ENCODE peak calls at places on chromosome 16, in ten cellular contexts. One of them, this sample, is unnamed.

GRCh38 chr16:9761870-9762269 is 420.4 kb downstream of the GRIN2A start:
- DNase-seq in tibial nerve: no peak
- DNase-seq in HCT116: no peak
- DNase-seq in breast epithelium: no peak
- DNase-seq in Peyer's patch: no peak
- DNase-seq in stomach: no peak
- DNase-seq in ovary: no peak
- DNase-seq in esophagus squamous epithelium: no peak
- DNase-seq in heart left ventricle: no peak
- DNase-seq in lower leg skin: no peak
- DNase-seq in this sample: no peak

GRCh38 chr16:63312343-63312742 is 1276.1 kb upstream of the CDH8 start:
- DNase-seq in tibial nerve: no peak
- DNase-seq in HCT116: no peak
- DNase-seq in breast epithelium: no peak
- DNase-seq in Peyer's patch: no peak
- DNase-seq in stomach: no peak
- DNase-seq in ovary: no peak
- DNase-seq in esophagus squamous epithelium: no peak
- DNase-seq in heart left ventricle: no peak
- DNase-seq in lower leg skin: no peak
- DNase-seq in this sample: no peak

GRCh38 chr16:56119138-56119537 is 72.2 kb upstream of the GNAO1 start:
- DNase-seq in tibial nerve: no peak
- DNase-seq in HCT116: no peak
- DNase-seq in breast epithelium: no peak
- DNase-seq in Peyer's patch: no peak
- DNase-seq in stomach: no peak
- DNase-seq in ovary: no peak
- DNase-seq in esophagus squamous epithelium: no peak
- DNase-seq in heart left ventricle: no peak
- DNase-seq in lower leg skin: no peak
- DNase-seq in this sample: no peak

GRCh38 chr16:73385701-73386100 is 337.8 kb upstream of the ZFHX3 start:
- DNase-seq in tibial nerve: no peak
- DNase-seq in HCT116: no peak
- DNase-seq in breast epithelium: no peak
- DNase-seq in Peyer's patch: no peak
- DNase-seq in stomach: no peak
- DNase-seq in ovary: no peak
- DNase-seq in esophagus squamous epithelium: no peak
- DNase-seq in heart left ventricle: no peak
- DNase-seq in lower leg skin: no peak
- DNase-seq in this sample: no peak

GRCh38 chr16:65480276-65480675 is 358.4 kb upstream of the CDH11 start:
- DNase-seq in tibial nerve: no peak
- DNase-seq in HCT116: no peak
- DNase-seq in breast epithelium: no peak
- DNase-seq in Peyer's patch: no peak
- DNase-seq in stomach: no peak
- DNase-seq in ovary: no peak
- DNase-seq in esophagus squamous epithelium: no peak
- DNase-seq in heart left ventricle: no peak
- DNase-seq in lower leg skin: no peak
- DNase-seq in this sample: no peak

GRCh38 chr16:48441863-48442279 is 56.7 kb upstream of the SIAH1 start:
- DNase-seq in tibial nerve: no peak
- DNase-seq in HCT116: no peak
- DNase-seq in breast epithelium: no peak
- DNase-seq in Peyer's patch: no peak
- DNase-seq in stomach: no peak
- DNase-seq in ovary: no peak
- DNase-seq in esophagus squamous epithelium: no peak
- DNase-seq in heart left ventricle: no peak
- DNase-seq in lower leg skin: no peak
- DNase-seq in this sample: no peak

GRCh38 chr16:59046335-59046734 is 312.2 kb upstream of the GOT2 start:
- DNase-seq in tibial nerve: no peak
- DNase-seq in HCT116: no peak
- DNase-seq in breast epithelium: no peak
- DNase-seq in Peyer's patch: no peak
- DNase-seq in stomach: no peak
- DNase-seq in ovary: no peak
- DNase-seq in esophagus squamous epithelium: no peak
- DNase-seq in heart left ventricle: no peak
- DNase-seq in lower leg skin: no peak
- DNase-seq in this sample: no peak

GRCh38 chr16:58466396-58466795 is 33.5 kb upstream of the NDRG4 start:
- DNase-seq in tibial nerve: no peak
- DNase-seq in HCT116: no peak
- DNase-seq in breast epithelium: no peak
- DNase-seq in Peyer's patch: no peak
- DNase-seq in stomach: no peak
- DNase-seq in ovary: no peak
- DNase-seq in esophagus squamous epithelium: no peak
- DNase-seq in heart left ventricle: no peak
- DNase-seq in lower leg skin: no peak
- DNase-seq in this sample: no peak

DNA sequence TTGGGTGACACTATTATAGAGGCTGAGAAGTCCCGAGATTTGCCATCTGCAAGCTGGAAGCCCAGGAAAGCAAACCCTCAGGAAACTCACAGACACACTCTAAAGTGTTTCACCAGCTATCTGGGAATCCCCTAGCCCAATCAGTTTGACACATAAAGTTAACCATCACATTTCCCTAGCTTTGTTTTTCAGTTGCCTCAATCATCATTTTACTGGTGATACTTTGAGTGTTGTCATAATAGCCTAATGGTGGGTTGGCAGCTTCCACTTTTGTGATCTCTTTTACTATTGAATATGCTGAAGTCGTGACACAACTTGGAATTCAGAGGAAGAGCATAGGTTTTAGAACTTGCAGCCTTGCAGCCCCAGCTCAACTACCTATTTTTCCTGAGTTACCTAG is 1.9 kb downstream of the SGF29 start:
- DNase-seq in tibial nerve: no peak
- DNase-seq in HCT116: no peak
- DNase-seq in breast epithelium: no peak
- DNase-seq in Peyer's patch: no peak
- DNase-seq in stomach: no peak
- DNase-seq in ovary: no peak
- DNase-seq in esophagus squamous epithelium: no peak
- DNase-seq in heart left ventricle: no peak
- DNase-seq in lower leg skin: no peak
- DNase-seq in this sample: no peak
- TF ChIP-seq POLR2A in tibial nerve: no peak
- TF ChIP-seq POLR2A in HCT116: no peak
- TF ChIP-seq POLR2A in breast epithelium: no peak
- TF ChIP-seq POLR2A in Peyer's patch: no peak
- TF ChIP-seq POLR2A in stomach: no peak
- TF ChIP-seq POLR2A in ovary: no peak
- TF ChIP-seq POLR2A in esophagus squamous epithelium: no peak
- TF ChIP-seq POLR2A in heart left ventricle: no peak
- TF ChIP-seq POLR2A in lower leg skin: no peak
- TF ChIP-seq POLR2A in this sample: no peak

GRCh38 chr16:89890886-89891657 is 17.7 kb downstream of the TCF25 start:
- DNase-seq in tibial nerve: no peak
- DNase-seq in HCT116: no peak
- DNase-seq in breast epithelium: no peak
- DNase-seq in Peyer's patch: no peak
- DNase-seq in stomach: no peak
- DNase-seq in ovary: peak; percentile 52
- DNase-seq in esophagus squamous epithelium: no peak
- DNase-seq in heart left ventricle: no peak
- DNase-seq in lower leg skin: no peak
- DNase-seq in this sample: no peak

GRCh38 chr16:89895482-89896250 is 22.3 kb downstream of the TCF25 start:
- DNase-seq in tibial nerve: no peak
- DNase-seq in HCT116: no peak
- DNase-seq in breast epithelium: no peak
- DNase-seq in Peyer's patch: no peak
- DNase-seq in stomach: no peak
- DNase-seq in ovary: no peak
- DNase-seq in esophagus squamous epithelium: no peak
- DNase-seq in heart left ventricle: no peak
- DNase-seq in lower leg skin: no peak
- DNase-seq in this sample: no peak

GRCh38 chr16:89892055-89892630 is 18.8 kb downstream of the TCF25 start:
- DNase-seq in tibial nerve: no peak
- DNase-seq in HCT116: no peak
- DNase-seq in breast epithelium: no peak
- DNase-seq in Peyer's patch: no peak
- DNase-seq in stomach: no peak
- DNase-seq in ovary: no peak
- DNase-seq in esophagus squamous epithelium: no peak
- DNase-seq in heart left ventricle: no peak
- DNase-seq in lower leg skin: no peak
- DNase-seq in this sample: no peak

GRCh38 chr16:89892635-89893034 is 19.2 kb downstream of the TCF25 start:
- DNase-seq in tibial nerve: no peak
- DNase-seq in HCT116: no peak
- DNase-seq in breast epithelium: no peak
- DNase-seq in Peyer's patch: no peak
- DNase-seq in stomach: no peak
- DNase-seq in ovary: no peak
- DNase-seq in esophagus squamous epithelium: no peak
- DNase-seq in heart left ventricle: no peak
- DNase-seq in lower leg skin: no peak
- DNase-seq in this sample: no peak

DNA sequence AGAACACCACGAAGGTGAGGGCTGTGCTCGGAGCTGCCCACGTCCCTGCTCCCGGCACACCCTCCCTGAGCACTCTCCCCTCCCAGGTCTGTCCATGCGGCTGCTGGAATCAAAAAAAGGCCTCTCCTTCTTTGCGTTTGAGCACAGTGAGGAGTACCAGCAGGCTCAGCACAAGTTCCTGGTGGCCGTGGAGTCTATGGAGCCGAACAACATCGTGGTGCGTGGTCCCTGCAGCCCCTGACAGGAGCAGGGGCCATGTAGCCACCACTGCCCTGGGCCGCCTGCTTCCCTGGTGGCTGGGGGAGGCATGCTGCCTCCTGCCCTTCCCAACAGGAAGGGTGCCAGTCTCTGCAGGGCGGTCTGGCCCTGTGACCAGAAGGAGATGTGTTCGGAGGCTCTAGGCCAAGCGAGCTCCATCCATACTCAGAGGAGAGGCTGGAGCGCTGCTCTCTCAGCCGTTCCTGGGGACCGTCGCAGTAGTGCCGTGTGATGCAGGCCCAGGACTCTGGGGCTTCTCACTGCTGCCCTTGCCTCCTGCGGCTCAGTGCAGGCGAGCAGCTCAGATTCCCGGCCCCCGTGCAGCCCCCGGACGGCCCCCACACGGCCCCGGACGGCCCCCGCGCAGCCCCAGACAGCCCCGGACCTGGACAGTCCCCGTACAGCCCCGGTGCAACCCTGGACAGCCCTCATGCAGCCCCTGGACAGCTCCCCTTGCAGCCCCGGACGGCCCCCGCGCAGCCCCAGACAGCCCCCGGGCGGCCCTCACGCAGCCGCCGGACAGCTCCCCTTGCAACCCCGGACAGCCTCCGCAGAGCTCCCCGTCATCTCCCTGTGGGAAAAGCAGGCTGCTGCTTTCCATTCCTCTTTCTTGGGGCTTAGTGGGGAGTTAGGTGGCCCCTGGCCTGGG is 20.5 kb downstream of the TCF25 start:
- DNase-seq in tibial nerve: no peak
- DNase-seq in HCT116: no peak
- DNase-seq in breast epithelium: no peak
- DNase-seq in Peyer's patch: no peak
- DNase-seq in stomach: no peak
- DNase-seq in ovary: no peak
- DNase-seq in esophagus squamous epithelium: no peak
- DNase-seq in heart left ventricle: no peak
- DNase-seq in lower leg skin: no peak
- DNase-seq in this sample: no peak
- TF ChIP-seq POLR2A in tibial nerve: no peak
- TF ChIP-seq POLR2A in HCT116: no peak
- TF ChIP-seq POLR2A in breast epithelium: no peak
- TF ChIP-seq POLR2A in Peyer's patch: no peak
- TF ChIP-seq POLR2A in stomach: no peak
- TF ChIP-seq POLR2A in ovary: no peak
- TF ChIP-seq POLR2A in esophagus squamous epithelium: no peak
- TF ChIP-seq POLR2A in heart left ventricle: no peak
- TF ChIP-seq POLR2A in lower leg skin: no peak
- TF ChIP-seq POLR2A in this sample: no peak

DNA sequence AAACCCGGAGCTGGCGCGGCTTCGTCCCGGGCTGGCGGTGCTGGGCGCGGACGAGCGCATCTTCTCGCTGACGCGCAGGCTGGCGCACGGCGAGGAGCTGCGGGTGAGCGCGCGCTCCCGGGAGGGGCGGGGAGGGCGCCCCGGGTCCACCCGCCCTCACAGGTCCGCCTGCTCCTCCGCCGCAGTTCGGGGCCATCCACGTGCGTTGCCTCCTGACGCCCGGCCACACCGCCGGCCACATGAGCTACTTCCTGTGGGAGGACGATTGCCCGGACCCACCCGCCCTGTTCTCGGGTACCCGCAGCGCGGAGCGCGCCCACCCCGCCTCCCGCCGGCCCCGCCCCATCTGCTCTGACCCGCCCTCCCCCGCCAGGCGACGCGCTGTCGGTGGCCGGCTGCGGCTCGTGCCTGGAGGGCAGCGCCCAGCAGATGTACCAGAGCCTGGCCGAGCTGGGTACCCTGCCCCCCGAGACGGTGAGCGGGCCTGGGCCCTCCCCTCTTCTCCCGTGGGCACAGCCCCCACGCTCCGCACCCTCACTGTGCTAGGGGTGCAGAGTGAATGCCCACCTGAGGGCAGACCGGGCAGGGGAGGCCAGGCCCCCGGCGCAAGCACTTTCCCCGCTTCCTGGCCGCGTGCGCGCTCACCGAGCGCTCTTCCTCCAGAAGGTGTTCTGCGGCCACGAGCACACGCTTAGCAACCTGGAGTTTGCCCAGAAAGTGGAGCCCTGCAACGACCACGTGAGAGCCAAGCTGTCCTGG is 1.4 kb downstream of the HAGHL start:
- DNase-seq in tibial nerve: no peak
- DNase-seq in HCT116: peak; percentile 86
- DNase-seq in breast epithelium: no peak
- DNase-seq in Peyer's patch: peak; percentile 83
- DNase-seq in stomach: peak; percentile 69
- DNase-seq in ovary: no peak
- DNase-seq in esophagus squamous epithelium: no peak
- DNase-seq in heart left ventricle: peak; percentile 65
- DNase-seq in lower leg skin: peak; percentile 93
- DNase-seq in this sample: peak; percentile 95
- TF ChIP-seq POLR2A in tibial nerve: no peak
- TF ChIP-seq POLR2A in HCT116: peak; percentile 71
- TF ChIP-seq POLR2A in breast epithelium: no peak
- TF ChIP-seq POLR2A in Peyer's patch: no peak
- TF ChIP-seq POLR2A in stomach: no peak
- TF ChIP-seq POLR2A in ovary: no peak
- TF ChIP-seq POLR2A in esophagus squamous epithelium: peak; percentile 5
- TF ChIP-seq POLR2A in heart left ventricle: no peak
- TF ChIP-seq POLR2A in lower leg skin: no peak
- TF ChIP-seq POLR2A in this sample: peak; percentile 28

DNA sequence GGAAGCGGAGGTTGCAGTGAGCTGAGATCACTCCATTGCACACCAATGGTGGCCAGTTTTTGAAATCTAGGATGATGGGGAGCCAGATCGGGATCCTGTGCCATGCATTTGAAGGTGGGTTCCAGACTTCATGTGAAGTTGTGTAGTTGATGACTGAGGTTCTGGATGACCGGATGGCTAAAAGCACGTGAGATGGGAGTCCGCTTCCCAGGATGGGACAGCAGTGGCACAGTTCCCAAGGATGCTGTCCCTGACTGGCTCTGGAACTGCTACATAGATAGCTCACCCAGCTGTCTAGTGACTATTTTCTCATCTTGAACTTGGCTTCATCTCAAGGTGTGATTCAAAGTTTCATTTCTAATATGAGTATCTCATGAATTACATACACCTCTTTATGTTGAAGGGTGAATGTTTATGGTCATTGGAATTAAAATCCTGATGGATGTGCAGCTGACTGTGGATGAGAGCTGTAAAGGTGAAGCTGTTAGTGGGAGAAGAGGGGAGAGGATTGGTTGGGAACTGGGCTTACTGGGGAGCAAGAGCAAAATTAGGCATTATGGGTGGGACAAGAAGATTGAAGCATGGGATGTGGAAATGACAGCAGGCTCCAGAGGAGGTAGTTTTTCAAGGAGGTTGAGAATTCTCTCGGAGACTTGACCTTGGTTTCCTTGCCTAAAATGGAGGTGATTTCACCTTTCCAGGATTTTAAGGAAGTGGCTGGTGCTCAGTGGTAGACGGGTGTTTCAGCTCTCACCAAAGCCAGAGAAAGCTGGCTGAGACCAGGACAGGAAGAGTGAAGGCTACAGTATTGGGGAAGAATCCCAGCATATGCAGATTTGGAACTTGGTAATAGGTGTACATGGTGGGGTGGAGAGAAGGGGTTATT is 8.2 kb downstream of the TUFM start:
- DNase-seq in tibial nerve: no peak
- DNase-seq in HCT116: no peak
- DNase-seq in breast epithelium: no peak
- DNase-seq in Peyer's patch: no peak
- DNase-seq in stomach: no peak
- DNase-seq in ovary: no peak
- DNase-seq in esophagus squamous epithelium: no peak
- DNase-seq in heart left ventricle: no peak
- DNase-seq in lower leg skin: no peak
- DNase-seq in this sample: no peak
- TF ChIP-seq POLR2A in tibial nerve: no peak
- TF ChIP-seq POLR2A in HCT116: no peak
- TF ChIP-seq POLR2A in breast epithelium: no peak
- TF ChIP-seq POLR2A in Peyer's patch: no peak
- TF ChIP-seq POLR2A in stomach: no peak
- TF ChIP-seq POLR2A in ovary: no peak
- TF ChIP-seq POLR2A in esophagus squamous epithelium: no peak
- TF ChIP-seq POLR2A in heart left ventricle: no peak
- TF ChIP-seq POLR2A in lower leg skin: no peak
- TF ChIP-seq POLR2A in this sample: no peak

This sample was measured in H54.